ENCODE peak calls at places on chromosomes 7 and 10, in eight cellular contexts. M is GM04504; P is hippocampal formation; D is mesothelial cell of epicardium; Q is HEK293T; Y is endothelial cell; L is activated CD8-positive, alpha-beta memory T cell treated with anti-CD3 and anti-CD28 coated beads, Interleukin-2, amount 10 ng/mL, durations not matched to agents 7 days and 5 days; R is stimulated activated CD4-positive, alpha-beta T cell treated with anti-CD3 and anti-CD28 coated beads, Interleukin-2, amount 100 ng/mL, for 48 hours. I is an unnamed sample.

GRCh38 chr10:55224007-55224781 is 423.2 kb upstream of the PCDH15 start:
- DNase-seq in M (no peak), P (no peak), D (no peak), Q (no peak), Y (no peak), L (no peak), R (no peak), I (no peak)

GRCh38 chr7:118195837-118196474 is 12.0 kb downstream of the LSM8 start:
- DNase-seq in M (no peak), P (peak; percentile 17), D (no peak), Q (peak; percentile 28), Y (peak; percentile 60), L (peak; percentile 60), R (peak; percentile 62), I (no peak)

GRCh38 chr10:96768136-96768535 is 47.8 kb upstream of the PIK3AP1 start:
- DNase-seq in M (no peak), P (no peak), D (no peak), Q (no peak), Y (no peak), L (no peak), R (no peak), I (no peak)

GRCh38 chr10:44982114-44982460 is 3.5 kb upstream of the DEPP1 start:
- DNase-seq in M (no peak), P (no peak), D (no peak), Q (no peak), Y (no peak), L (no peak), R (no peak), I (no peak)

GRCh38 chr10:660980-661890 is 28.2 kb downstream of the DIP2C start:
- DNase-seq in M (no peak), P (no peak), D (no peak), Q (no peak), Y (no peak), L (no peak), R (no peak), I (no peak)

GRCh38 chr7:21191317-21192073 is 236.4 kb upstream of the SP4 start:
- DNase-seq in M (no peak), P (no peak), D (no peak), Q (no peak), Y (no peak), L (no peak), R (no peak), I (no peak)

GRCh38 chr10:27794157-27794556 is 48.5 kb upstream of the MKX start:
- DNase-seq in M (no peak), P (no peak), D (no peak), Q (no peak), Y (no peak), L (no peak), R (no peak), I (no peak)

GRCh38 chr7:156155988-156156733 is 343.9 kb upstream of the SHH start:
- DNase-seq in M (no peak), P (no peak), D (no peak), Q (no peak), Y (no peak), L (no peak), R (no peak), I (no peak)

GRCh38 chr7:28354601-28355062 is 57.7 kb upstream of the CREB5 start:
- DNase-seq in M (peak; percentile 24), P (no peak), D (no peak), Q (no peak), Y (no peak), L (no peak), R (no peak), I (no peak)

GRCh38 chr10:51224610-51225230 is 150.4 kb downstream of the PRKG1 start:
- DNase-seq in M (peak; percentile 78), P (no peak), D (no peak), Q (no peak), Y (no peak), L (no peak), R (no peak), I (no peak)

GRCh38 chr7:43211693-43212092 is 99.2 kb downstream of the HECW1 start:
- DNase-seq in M (no peak), P (no peak), D (no peak), Q (no peak), Y (no peak), L (no peak), R (no peak), I (no peak)

GRCh38 chr7:102424787-102425218 is 8.6 kb upstream of the ORAI2 start:
- DNase-seq in M (no peak), P (no peak), D (no peak), Q (no peak), Y (no peak), L (no peak), R (no peak), I (no peak)

GRCh38 chr7:35802649-35803048 is 1.8 kb downstream of the SEPTIN7 start:
- DNase-seq in M (no peak), P (no peak), D (no peak), Q (no peak), Y (no peak), L (no peak), R (no peak), I (no peak)

GRCh38 chr10:93566435-93567276 is at the start of gene FFAR4:
- DNase-seq in M (no peak), P (peak; percentile 26), D (no peak), Q (no peak), Y (peak; percentile 21), L (no peak), R (no peak), I (no peak)

GRCh38 chr10:11035318-11035920 is 17.7 kb downstream of the CELF2 start:
- DNase-seq in M (peak; percentile 25), P (no peak), D (no peak), Q (no peak), Y (peak; percentile 45), L (no peak), R (no peak), I (no peak)

GRCh38 chr7:98974205-98974604 is 95.9 kb downstream of the TRRAP start:
- DNase-seq in M (no peak), P (no peak), D (no peak), Q (no peak), Y (no peak), L (no peak), R (no peak), I (no peak)

GRCh38 chr10:3353235-3353634 is 180.7 kb upstream of the PITRM1 start:
- DNase-seq in M (no peak), P (peak; percentile 11), D (no peak), Q (no peak), Y (no peak), L (no peak), R (no peak), I (no peak)

GRCh38 chr10:69241575-69241974 is 21.4 kb downstream of the HKDC1 start:
- DNase-seq in M (peak; percentile 32), P (no peak), D (no peak), Q (no peak), Y (no peak), L (no peak), R (no peak), I (no peak)

GRCh38 chr7:66344166-66344565 is 139.0 kb downstream of the TPST1 start:
- DNase-seq in M (no peak), P (no peak), D (no peak), Q (no peak), Y (no peak), L (no peak), R (no peak), I (no peak)

GRCh38 chr7:123798527-123799188 is 46.3 kb upstream of the HYAL4 start:
- DNase-seq in M (no peak), P (no peak), D (no peak), Q (no peak), Y (no peak), L (no peak), R (no peak), I (no peak)

GRCh38 chr7:101169838-101170531 is 4.6 kb upstream of the VGF start:
- DNase-seq in M (no peak), P (peak; percentile 47), D (peak; percentile 92), Q (peak; percentile 70), Y (peak; percentile 90), L (peak; percentile 86), R (peak; percentile 77), I (peak; percentile 77)

GRCh38 chr7:78746261-78746660 is 707.2 kb downstream of the MAGI2 start:
- DNase-seq in M (no peak), P (no peak), D (no peak), Q (no peak), Y (no peak), L (no peak), R (no peak), I (no peak)

GRCh38 chr7:80505900-80506500 is 5.9 kb downstream of the GNAT3 start:
- DNase-seq in M (no peak), P (no peak), D (no peak), Q (no peak), Y (no peak), L (no peak), R (no peak), I (no peak)

GRCh38 chr7:131076711-131077170 is 250.9 kb upstream of the MKLN1 start:
- DNase-seq in M (no peak), P (no peak), D (no peak), Q (peak; percentile 13), Y (no peak), L (no peak), R (no peak), I (no peak)

GRCh38 chr10:74081192-74081803 is 69.3 kb downstream of the AP3M1 start:
- DNase-seq in M (peak; percentile 37), P (peak; percentile 34), D (peak; percentile 50), Q (peak; percentile 62), Y (peak; percentile 50), L (peak; percentile 58), R (peak; percentile 30), I (peak; percentile 33)

GRCh38 chr10:118626953-118627352 is 31.5 kb upstream of the PRLHR start:
- DNase-seq in M (no peak), P (no peak), D (no peak), Q (peak; percentile 48), Y (no peak), L (no peak), R (no peak), I (no peak)

I was measured in GM19239.